ENCODE peak calls at places on chromosome 6, in ten cellular contexts. T is WTC11; B is CD4-positive, alpha-beta T cell; U is stimulated activated effector memory CD8-positive, alpha-beta T cell treated with anti-CD3 and anti-CD28 coated beads, Interleukin-12 subunit alpha, Interleukin-12 subunit beta, amount 100 ng/mL, for 72 hours; P is stimulated activated CD8-positive, alpha-beta memory T cell treated with anti-CD3 and anti-CD28 coated beads, Interleukin-15, amount 100 ng/mL, for 24 hours; E is EL; R is nephron progenitor cell; Q is Calu3; X is iris pigment epithelial cell; J is SJSA1. Y is an unnamed sample.

GRCh38 chr6:30093951-30094350 is 18.4 kb upstream of the RNF39 start:
- DNase-seq in P (no peak), B (no peak), U (no peak), Q (no peak), T (no peak), R (no peak), E (no peak), J (no peak), X (no peak), Y (no peak)

GRCh38 chr6:4185419-4185818 is 50.0 kb upstream of the ECI2 start:
- DNase-seq in B (no peak), R (no peak), T (no peak), J (no peak), P (no peak), E (no peak), U (peak; percentile 70), Q (no peak), X (no peak), Y (no peak)

GRCh38 chr6:135739288-135739687 is 112.2 kb upstream of the PDE7B start:
- DNase-seq in B (no peak), X (peak; percentile 94), U (no peak), J (no peak), R (no peak), P (no peak), Q (no peak), T (no peak), E (peak; percentile 82), Y (no peak)

GRCh38 chr6:148846778-148847761 is 100.2 kb downstream of the UST start:
- DNase-seq in U (no peak), R (no peak), B (no peak), P (no peak), J (no peak), E (no peak), T (no peak), X (no peak), Q (no peak), Y (no peak)

GRCh38 chr6:9131616-9132015 is 696.3 kb upstream of the SLC35B3 start:
- DNase-seq in P (no peak), U (no peak), Q (no peak), T (no peak), B (no peak), E (no peak), J (no peak), X (no peak), R (peak; percentile 12), Y (no peak)

GRCh38 chr6:90982051-90982450 is 395.2 kb upstream of the MAP3K7 start:
- DNase-seq in Q (peak; percentile 2), B (no peak), P (no peak), X (no peak), T (peak; percentile 31), R (no peak), E (no peak), U (no peak), J (no peak), Y (no peak)

GRCh38 chr6:169933251-169933821 is 181.9 kb downstream of the ERMARD start:
- DNase-seq in R (no peak), P (no peak), B (no peak), E (no peak), U (no peak), Q (no peak), T (no peak), J (no peak), X (no peak), Y (no peak)

GRCh38 chr6:158377866-158378265 is 65.6 kb downstream of the TULP4 start:
- DNase-seq in X (peak; percentile 85), T (no peak), P (no peak), Q (no peak), R (no peak), U (no peak), J (no peak), B (no peak), E (peak; percentile 53), Y (no peak)

GRCh38 chr6:106169517-106169916 is 83.4 kb downstream of the PRDM1 start:
- DNase-seq in X (no peak), R (no peak), E (no peak), Q (no peak), P (no peak), J (no peak), T (no peak), U (no peak), B (no peak), Y (no peak)

GRCh38 chr6:53982361-53983050 is 128.7 kb upstream of the MLIP start:
- DNase-seq in U (no peak), P (no peak), J (no peak), T (no peak), X (no peak), B (no peak), E (peak; percentile 44), R (no peak), Q (no peak), Y (no peak)

GRCh38 chr6:165820934-165821333 is 157.9 kb upstream of the PDE10A start:
- DNase-seq in R (no peak), U (no peak), E (no peak), J (no peak), T (no peak), B (no peak), P (no peak), X (no peak), Q (no peak), Y (no peak)

GRCh38 chr6:128505603-128506002 is 14.8 kb downstream of the PTPRK start:
- DNase-seq in U (no peak), X (no peak), J (no peak), T (no peak), R (no peak), P (no peak), B (no peak), E (no peak), Q (no peak), Y (no peak)

GRCh38 chr6:144401736-144402733 is 116.9 kb downstream of the UTRN start:
- DNase-seq in P (no peak), E (no peak), J (no peak), B (no peak), Q (no peak), T (no peak), U (no peak), X (no peak), R (no peak), Y (no peak)

GRCh38 chr6:80438728-80439127 is 332.3 kb downstream of the BCKDHB start:
- DNase-seq in X (peak; percentile 87), J (peak; percentile 70), T (no peak), Q (peak; percentile 46), U (no peak), B (no peak), P (no peak), R (no peak), E (peak; percentile 95), Y (peak; percentile 89)

GRCh38 chr6:117601811-117602150 is 530 bp downstream of the GOPC start:
- DNase-seq in Q (no peak), P (no peak), J (no peak), R (no peak), U (no peak), X (no peak), B (no peak), E (no peak), T (no peak), Y (no peak)

GRCh38 chr6:147441751-147442150 is 66.7 kb upstream of the SAMD5 start:
- DNase-seq in E (no peak), X (no peak), P (no peak), R (no peak), Q (no peak), B (no peak), U (no peak), J (no peak), T (no peak), Y (no peak)

GRCh38 chr6:10587694-10588392 is 66.7 kb downstream of the GCNT2 start:
- DNase-seq in T (no peak), R (no peak), J (no peak), Q (no peak), B (no peak), E (no peak), P (no peak), X (no peak), U (no peak), Y (no peak)

GRCh38 chr6:83908813-83909212 is 49.3 kb downstream of the CYB5R4 start:
- DNase-seq in P (no peak), R (no peak), J (no peak), Q (no peak), E (peak; percentile 58), T (no peak), U (no peak), B (no peak), X (peak; percentile 74), Y (no peak)

GRCh38 chr6:72787521-72788031 is 165.7 kb downstream of the KCNQ5 start:
- DNase-seq in R (no peak), U (no peak), Q (no peak), E (peak; percentile 89), B (no peak), J (peak; percentile 71), X (peak; percentile 89), T (no peak), P (no peak), Y (peak; percentile 59)

GRCh38 chr6:32132110-32132509 is 2.0 kb upstream of the FKBPL start:
- DNase-seq in X (no peak), T (no peak), R (no peak), P (no peak), E (no peak), J (no peak), U (no peak), Q (no peak), B (no peak), Y (no peak)

GRCh38 chr6:107786709-107787588 is 37.2 kb downstream of the SCML4 start:
- DNase-seq in U (peak; percentile 52), E (no peak), X (no peak), T (no peak), J (no peak), P (no peak), Q (no peak), B (peak; percentile 40), R (peak; percentile 21), Y (no peak)

GRCh38 chr6:136525586-136526195 is 24.5 kb downstream of the MAP7 start:
- DNase-seq in E (peak; percentile 4), P (no peak), B (no peak), X (no peak), J (no peak), R (no peak), Q (no peak), U (no peak), T (no peak), Y (no peak)

GRCh38 chr6:155066371-155066770 is 71.3 kb downstream of the TIAM2 start:
- DNase-seq in X (peak; percentile 34), J (no peak), T (no peak), Q (no peak), B (no peak), U (no peak), E (peak; percentile 35), P (no peak), R (no peak), Y (no peak)

GRCh38 chr6:33710296-33711121 is 991 bp downstream of the UQCC2 start:
- DNase-seq in B (no peak), Q (no peak), X (no peak), J (peak; percentile 25), E (no peak), P (no peak), R (no peak), T (no peak), U (no peak), Y (no peak)

GRCh38 chr6:161164182-161164625 is 109.7 kb downstream of the AGPAT4 start:
- DNase-seq in P (no peak), J (no peak), X (no peak), B (no peak), T (no peak), E (no peak), Q (no peak), R (no peak), U (no peak), Y (no peak)

GRCh38 chr6:72856801-72857200 is 234.9 kb downstream of the KCNQ5 start:
- DNase-seq in T (no peak), Q (no peak), B (no peak), R (no peak), J (no peak), P (no peak), U (no peak), X (no peak), E (no peak), Y (no peak)

GRCh38 chr6:166908812-166909211 is 47.5 kb downstream of the RNASET2 start:
- DNase-seq in R (no peak), P (no peak), E (no peak), B (no peak), Q (no peak), T (no peak), J (no peak), X (no peak), U (no peak), Y (no peak)

GRCh38 chr6:107652526-107653182 is 162.7 kb downstream of the SOBP start:
- DNase-seq in E (no peak), U (no peak), R (no peak), P (no peak), J (peak; percentile 18), T (no peak), Q (no peak), X (no peak), B (no peak), Y (no peak)